ENCODE peak calls at places on chromosomes 1 and 21, in six cellular contexts. A is GM12878, S is lower lobe of right lung, O is progenitor cell of endocrine pancreas, T is cardiac fibroblast, N is uterus. J is an unnamed sample.

GRCh38 chr21:18705971-18706370 is 302.4 kb upstream of the TMPRSS15 start:
- DNase-seq in N (no peak), O (no peak), S (no peak), A (no peak), T (no peak), J (no peak)

GRCh38 chr1:65626003-65626402 is 166.7 kb upstream of the PDE4B start:
- DNase-seq in N (no peak), O (no peak), A (no peak), T (no peak), S (no peak), J (no peak)

GRCh38 chr1:80929868-80930508 is 870.7 kb upstream of the ADGRL2 start:
- DNase-seq in N (no peak), A (no peak), T (no peak), O (no peak), S (no peak), J (no peak)

GRCh38 chr1:17538428-17539130 is 919 bp upstream of the ARHGEF10L start:
- DNase-seq in O (peak; percentile 72), N (peak; percentile 38), S (no peak), T (no peak), A (no peak), J (no peak)

GRCh38 chr1:205480349-205481278 is 23.9 kb upstream of the CDK18 start:
- DNase-seq in N (no peak), A (peak; percentile 73), O (no peak), T (no peak), S (no peak), J (no peak)

GRCh38 chr1:35390600-35391494 is 122.3 kb downstream of the ZMYM4 start:
- DNase-seq in A (no peak), O (no peak), N (no peak), S (no peak), T (no peak), J (no peak)

GRCh38 chr21:35044770-35045538 is 4.1 kb downstream of the RUNX1 start:
- DNase-seq in O (no peak), N (no peak), A (no peak), S (no peak), T (no peak), J (no peak)

GRCh38 chr1:201731592-201731991 is 97.4 kb upstream of the IPO9 start:
- DNase-seq in S (no peak), N (no peak), T (peak; percentile 72), A (no peak), O (no peak), J (peak; percentile 30)

GRCh38 chr1:229238674-229239415 is 32.1 kb upstream of the RAB4A start:
- DNase-seq in T (peak; percentile 56), A (no peak), S (no peak), N (no peak), O (no peak), J (peak; percentile 39)

GRCh38 chr1:12477936-12478611 is 139.9 kb downstream of the DHRS3 start:
- DNase-seq in A (no peak), N (peak; percentile 89), T (peak; percentile 99), O (no peak), S (peak; percentile 78), J (peak; percentile 72)

GRCh38 chr1:2587071-2587859 is 688 bp downstream of the PRXL2B start:
- DNase-seq in A (no peak), N (no peak), S (no peak), T (peak; percentile 28), O (no peak), J (no peak)

GRCh38 chr1:26134466-26134865 is 22.8 kb downstream of the PDIK1L start:
- DNase-seq in O (no peak), N (no peak), S (no peak), A (no peak), T (no peak), J (no peak)

GRCh38 chr1:188778578-188778977 is 1699.1 kb downstream of the BRINP3 start:
- DNase-seq in T (no peak), N (no peak), A (no peak), S (no peak), O (no peak), J (no peak)

GRCh38 chr1:188782220-188782841 is 1695.3 kb downstream of the BRINP3 start:
- DNase-seq in S (no peak), O (no peak), N (no peak), A (no peak), T (peak; percentile 47), J (peak; percentile 19)
- TF ChIP-seq CTCF in S (peak; percentile 42), O (peak; percentile 83), N (no peak), A (peak; percentile 50), T (peak; percentile 28), J (peak; percentile 50)

GRCh38 chr1:230268371-230269170 is 157.6 kb downstream of the PGBD5 start:
- DNase-seq in N (peak; percentile 14), S (no peak), A (no peak), T (peak; percentile 87), O (peak; percentile 25), J (peak; percentile 66)
- TF ChIP-seq CTCF in N (peak; percentile 47), S (peak; percentile 56), A (peak; percentile 41), T (peak; percentile 80), O (peak; percentile 67), J (peak; percentile 69)

DNA sequence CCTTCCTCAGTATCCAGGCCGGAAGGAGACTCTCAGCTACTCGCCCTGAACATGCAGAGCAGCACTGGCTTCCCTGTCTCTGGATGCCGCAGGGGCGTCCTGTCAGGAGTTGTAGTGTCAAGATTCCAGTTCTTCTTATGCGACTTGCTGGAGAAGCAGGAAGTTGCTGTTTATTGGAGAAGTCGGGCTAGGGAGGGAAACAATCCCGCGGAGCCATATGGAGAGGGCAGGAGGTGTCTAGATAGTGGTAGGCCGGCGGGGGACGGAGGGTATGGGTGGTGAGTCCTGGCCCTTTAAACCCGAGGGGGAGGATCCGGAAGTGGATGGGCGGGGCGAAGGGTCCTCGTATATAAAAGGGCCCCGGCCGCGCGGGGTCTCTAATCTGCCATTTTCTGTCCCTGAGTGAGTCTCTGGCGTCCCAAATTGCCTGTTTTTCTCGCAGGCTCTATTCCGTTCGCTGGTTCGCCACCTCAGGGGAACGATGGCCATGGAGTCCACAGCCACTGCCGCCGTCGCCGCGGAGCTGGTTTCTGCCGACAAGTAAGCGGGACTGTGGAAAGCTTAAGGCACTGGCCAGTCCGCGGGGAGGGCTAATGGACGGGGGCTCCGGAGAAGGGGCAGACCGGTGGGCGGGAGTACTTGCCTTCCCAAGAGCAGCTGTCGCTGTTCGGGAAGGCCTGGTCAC is at the start of gene NASP:
- DNase-seq in S (peak; percentile 93), O (peak; percentile 88), T (peak; percentile 86), A (no peak), N (peak; percentile 92), J (peak; percentile 89)
- TF ChIP-seq CTCF in S (no peak), O (no peak), T (peak; percentile 10), A (no peak), N (no peak), J (no peak)

DNA sequence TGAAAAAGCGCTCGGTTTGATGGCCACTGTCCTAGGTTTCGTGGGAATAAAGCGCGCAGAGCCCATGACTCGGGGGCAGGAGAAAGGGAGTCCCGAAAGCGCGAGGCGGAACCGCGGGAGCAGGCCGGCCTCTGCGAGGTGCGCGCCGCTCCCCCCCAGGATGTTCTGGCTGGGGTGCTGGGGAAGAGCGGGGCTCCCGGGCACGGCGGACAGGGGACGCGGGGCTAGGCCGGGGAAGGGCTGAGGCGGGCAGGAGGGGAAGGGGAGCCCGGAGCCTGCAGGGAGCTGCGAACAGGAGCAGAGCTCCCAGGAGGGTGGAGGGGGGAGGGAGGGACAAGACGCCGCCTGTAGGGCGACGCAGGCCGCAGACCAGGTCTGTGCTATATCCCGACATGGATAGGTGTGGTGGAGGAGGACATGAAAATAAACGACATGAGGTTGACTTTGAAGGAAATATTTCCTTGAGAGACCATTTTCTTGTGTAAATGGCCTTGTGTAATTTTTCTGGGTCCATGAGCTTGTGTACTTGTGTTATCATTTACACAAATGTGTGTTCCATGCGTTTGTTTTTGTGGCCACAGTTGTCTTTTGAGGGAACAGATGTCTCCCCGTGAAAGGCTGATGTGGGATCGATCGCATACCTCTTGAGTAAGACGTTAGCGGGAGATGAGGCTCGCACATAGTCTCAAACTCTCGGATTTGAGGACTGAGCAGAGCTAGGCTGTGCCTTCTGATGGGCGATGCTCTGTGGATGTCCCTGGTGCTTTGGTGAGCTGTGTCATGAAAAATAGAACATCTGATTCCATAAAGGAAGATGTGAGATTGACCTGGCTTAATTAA is 1.3 kb downstream of the PCNT start:
- DNase-seq in O (peak; percentile 30), T (peak; percentile 58), N (peak; percentile 48), S (peak; percentile 64), A (no peak), J (peak; percentile 43)
- TF ChIP-seq CTCF in O (no peak), T (peak; percentile 36), N (no peak), S (no peak), A (peak; percentile 32), J (no peak)

GRCh38 chr1:28313710-28314510 is 14.9 kb upstream of the MED18 start:
- DNase-seq in A (no peak), T (peak; percentile 68), S (peak; percentile 86), O (no peak), N (no peak), J (peak; percentile 87)
- TF ChIP-seq CTCF in A (no peak), T (no peak), S (no peak), O (no peak), N (no peak), J (no peak)

DNA sequence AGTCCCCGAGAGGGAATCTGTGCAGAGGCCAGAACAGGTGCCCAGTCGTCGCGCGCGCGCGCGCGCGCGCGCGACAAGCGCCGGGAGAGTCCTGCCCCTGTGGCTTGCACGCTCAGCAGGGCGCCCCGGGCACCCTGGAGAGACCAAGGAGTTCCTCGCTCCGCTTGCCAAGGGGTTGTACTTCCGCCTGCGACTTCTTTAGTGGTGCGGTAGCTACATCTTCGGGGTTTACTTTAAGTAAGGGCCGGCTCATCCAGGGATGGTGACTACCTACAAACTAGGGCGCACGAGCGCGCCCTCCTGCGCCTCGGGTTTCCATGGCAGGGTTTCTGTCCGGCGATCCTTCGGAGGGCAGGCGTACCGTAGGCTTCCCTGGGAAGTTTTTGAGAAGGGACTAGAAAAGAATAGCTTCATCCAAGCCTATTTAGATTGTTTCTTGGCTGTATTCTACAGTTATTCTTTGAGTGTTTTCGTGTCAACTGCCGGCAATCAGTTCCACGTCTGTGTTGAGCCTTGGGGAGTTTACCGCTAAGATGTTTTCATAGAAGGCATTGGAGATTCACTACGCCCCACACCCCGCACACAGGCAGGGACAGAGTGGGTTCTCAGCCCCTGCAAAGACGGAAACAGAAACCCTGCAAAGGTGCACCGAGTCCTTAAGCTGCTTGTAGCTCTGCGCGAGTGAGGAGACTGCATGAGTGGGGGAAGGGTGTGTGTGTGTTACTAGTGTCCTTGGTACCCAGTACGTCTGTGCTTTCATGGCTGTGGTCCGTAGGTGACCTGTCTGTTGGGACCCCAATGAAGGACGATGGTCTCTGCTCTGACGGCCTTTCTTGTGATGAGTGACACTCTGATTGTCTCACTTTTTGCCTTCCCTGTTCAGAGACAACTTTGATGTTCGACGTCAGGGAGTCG is 1.7 kb downstream of the LHX4 start:
- DNase-seq in O (no peak), S (no peak), N (no peak), T (peak; percentile 29), A (no peak), J (no peak)
- TF ChIP-seq CTCF in O (no peak), S (no peak), N (no peak), T (no peak), A (no peak), J (no peak)

DNA sequence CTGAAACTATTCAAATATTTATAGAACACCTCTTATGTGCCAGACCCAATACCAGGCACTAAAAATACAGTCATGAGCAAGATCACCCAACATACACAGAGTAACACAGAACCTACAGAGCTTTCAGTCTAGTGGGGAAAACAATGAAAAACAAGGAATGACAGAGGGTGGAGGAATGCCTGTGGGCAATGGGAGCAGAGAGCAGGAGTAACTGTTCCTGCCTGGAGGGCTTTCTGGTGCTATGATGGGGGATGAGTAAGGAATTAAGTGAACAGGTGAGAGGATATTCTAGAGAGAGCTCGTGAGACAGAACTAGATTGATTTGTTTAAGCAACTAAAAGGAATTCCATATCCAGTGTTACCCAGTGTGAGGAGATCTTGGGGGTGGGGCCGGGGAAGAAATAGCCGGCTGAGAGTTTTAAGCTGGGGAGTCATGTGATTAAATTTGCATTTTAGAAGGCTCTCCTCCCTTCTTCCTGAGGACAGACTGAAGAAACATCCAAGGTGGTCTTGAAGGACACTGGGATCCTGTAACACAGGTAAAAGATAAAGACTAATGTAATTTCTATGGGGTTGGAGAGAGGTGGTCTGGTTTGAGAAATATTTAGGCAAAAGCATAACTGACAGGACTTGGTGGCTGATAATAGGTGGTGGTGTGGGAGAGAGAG is 2.1 kb upstream of the CD53 start:
- DNase-seq in N (no peak), O (no peak), T (no peak), S (no peak), A (no peak), J (no peak)
- TF ChIP-seq CTCF in N (no peak), O (no peak), T (no peak), S (no peak), A (no peak), J (no peak)

J was measured in body of pancreas.